ENCODE peak calls at places on chromosome 17, in ten cellular contexts. G is HTR-8/SVneo; R is CD8-positive, alpha-beta memory T cell; M is stimulated activated CD4-positive, alpha-beta T cell treated with anti-CD3 and anti-CD28 coated beads, Interleukin-15, amount 100 ng/mL, for 1 hour; J is H9; C is omental fat pad; V is posterior cingulate gyrus; L is stomach; E is hypothalamus; S is neural crest cell. U is an unnamed sample.

GRCh38 chr17:75515523-75516254 is at the start of gene CASKIN2:
- DNase-seq in G (peak; percentile 99), R (peak; percentile 70), M (peak; percentile 78), J (peak; percentile 98), C (peak; percentile 76), V (peak; percentile 94), L (peak; percentile 97), E (peak; percentile 80), S (peak; percentile 94), U (peak; percentile 96)

GRCh38 chr17:34578016-34578415 is 1.4 kb upstream of the TMEM132E start:
- DNase-seq in G (no peak), R (no peak), M (no peak), J (peak; percentile 62), C (no peak), V (no peak), L (no peak), E (no peak), S (no peak), U (no peak)

GRCh38 chr17:39754958-39755549 is 17.3 kb downstream of the GRB7 start:
- DNase-seq in G (no peak), R (no peak), M (no peak), J (peak; percentile 61), C (no peak), V (no peak), L (no peak), E (no peak), S (no peak), U (no peak)

GRCh38 chr17:72702998-72703397 is 389.5 kb downstream of the SLC39A11 start:
- DNase-seq in G (no peak), R (no peak), M (no peak), J (no peak), C (no peak), V (no peak), L (no peak), E (no peak), S (no peak), U (no peak)

GRCh38 chr17:75308732-75309629 is 19.7 kb upstream of the SLC25A19 start:
- DNase-seq in G (no peak), R (no peak), M (no peak), J (no peak), C (no peak), V (no peak), L (peak; percentile 67), E (no peak), S (no peak), U (peak; percentile 54)

GRCh38 chr17:2420131-2420530 is 19.3 kb upstream of the MNT start:
- DNase-seq in G (no peak), R (no peak), M (no peak), J (no peak), C (no peak), V (no peak), L (no peak), E (no peak), S (no peak), U (no peak)

GRCh38 chr17:70276931-70277330 is 107.6 kb downstream of the KCNJ2 start:
- DNase-seq in G (no peak), R (no peak), M (no peak), J (no peak), C (no peak), V (no peak), L (no peak), E (no peak), S (no peak), U (no peak)

GRCh38 chr17:31452561-31453110 is 61.2 kb downstream of the RAB11FIP4 start:
- DNase-seq in G (no peak), R (no peak), M (no peak), J (no peak), C (no peak), V (no peak), L (no peak), E (no peak), S (no peak), U (no peak)